ENCODE peak calls at places on chromosomes 11 and 22, in ten cellular contexts. P is RWPE1; Q is Right ventricle myocardium superior; Z is ovary; L is stimulated activated CD4-positive, alpha-beta T cell treated with anti-CD3 and anti-CD28 coated beads, Interleukin-2, amount 100 ng/mL, for 24 hours; U is NCI-H187; K is GM12865; G is activated CD8-positive, alpha-beta memory T cell treated with anti-CD3 and anti-CD28 coated beads for 1 hour; D is nephron progenitor cell; M is naive B cell. B is an unnamed sample.

GRCh38 chr11:14892036-14892556 is at the start of gene CYP2R1:
- DNase-seq in P (peak; percentile 98), Q (peak; percentile 97), Z (peak; percentile 94), L (peak; percentile 87), U (peak; percentile 91), K (peak; percentile 99), G (peak; percentile 80), D (peak; percentile 79), M (peak; percentile 89), B (peak; percentile 48)

GRCh38 chr11:2425506-2425905 is 18.8 kb downstream of the TRPM5 start:
- DNase-seq in P (no peak), Q (peak; percentile 35), Z (no peak), L (no peak), U (no peak), K (no peak), G (no peak), D (no peak), M (no peak), B (no peak)

GRCh38 chr11:34155759-34156062 is 50.3 kb downstream of the NAT10 start:
- DNase-seq in P (no peak), Q (no peak), Z (no peak), L (no peak), U (no peak), K (no peak), G (no peak), D (no peak), M (no peak), B (no peak)

GRCh38 chr22:19471572-19471971 is 7.4 kb downstream of the UFD1 start:
- DNase-seq in P (no peak), Q (no peak), Z (no peak), L (no peak), U (no peak), K (no peak), G (no peak), D (no peak), M (no peak), B (no peak)

GRCh38 chr11:132184079-132184478 is 813.7 kb downstream of the NTM start:
- DNase-seq in P (no peak), Q (no peak), Z (no peak), L (no peak), U (no peak), K (no peak), G (no peak), D (no peak), M (no peak), B (no peak)

GRCh38 chr11:35029979-35030378 is 109.0 kb upstream of the CD44 start:
- DNase-seq in P (peak; percentile 55), Q (no peak), Z (no peak), L (peak; percentile 36), U (no peak), K (peak; percentile 83), G (no peak), D (no peak), M (no peak), B (peak; percentile 28)

GRCh38 chr11:10824888-10825287 is 16.2 kb upstream of the EIF4G2 start:
- DNase-seq in P (no peak), Q (no peak), Z (no peak), L (no peak), U (no peak), K (no peak), G (no peak), D (no peak), M (peak; percentile 61), B (no peak)

GRCh38 chr11:35155677-35156076 is 16.7 kb downstream of the CD44 start:
- DNase-seq in P (no peak), Q (no peak), Z (no peak), L (no peak), U (peak; percentile 25), K (no peak), G (no peak), D (no peak), M (no peak), B (no peak)

GRCh38 chr11:1442163-1442562 is 44.4 kb downstream of the MOB2 start:
- DNase-seq in P (peak; percentile 47), Q (no peak), Z (no peak), L (no peak), U (no peak), K (no peak), G (no peak), D (peak; percentile 40), M (no peak), B (peak; percentile 81)

GRCh38 chr22:46432164-46433068 is 96.9 kb downstream of the TRMU start:
- DNase-seq in P (no peak), Q (no peak), Z (no peak), L (peak; percentile 30), U (no peak), K (peak; percentile 62), G (no peak), D (no peak), M (peak; percentile 55), B (no peak)

GRCh38 chr11:116703421-116703820 is 69.4 kb downstream of the BUD13 start:
- DNase-seq in P (no peak), Q (no peak), Z (no peak), L (no peak), U (peak; percentile 20), K (no peak), G (no peak), D (peak; percentile 65), M (no peak), B (no peak)

GRCh38 chr11:111408789-111409727 is 30.0 kb upstream of the POU2AF1 start:
- DNase-seq in P (no peak), Q (no peak), Z (no peak), L (no peak), U (no peak), K (peak; percentile 94), G (no peak), D (no peak), M (no peak), B (no peak)

GRCh38 chr11:32168924-32169323 is 78.0 kb downstream of the RCN1 start:
- DNase-seq in P (no peak), Q (no peak), Z (no peak), L (no peak), U (no peak), K (no peak), G (no peak), D (no peak), M (no peak), B (no peak)

GRCh38 chr22:32926600-32926999 is 125.1 kb downstream of the TIMP3 start:
- DNase-seq in P (peak; percentile 2), Q (no peak), Z (no peak), L (no peak), U (no peak), K (peak; percentile 37), G (no peak), D (peak; percentile 29), M (no peak), B (peak; percentile 7)

GRCh38 chr11:10263929-10264328 is 30.1 kb downstream of the SBF2 start:
- DNase-seq in P (no peak), Q (no peak), Z (no peak), L (no peak), U (no peak), K (no peak), G (no peak), D (no peak), M (no peak), B (peak; percentile 13)

GRCh38 chr11:2584812-2585565 is 114.8 kb downstream of the KCNQ1OT1 start:
- DNase-seq in P (no peak), Q (peak; percentile 37), Z (peak; percentile 27), L (no peak), U (no peak), K (no peak), G (no peak), D (no peak), M (no peak), B (no peak)

GRCh38 chr11:122703541-122704272 is 48.2 kb downstream of the UBASH3B start:
- DNase-seq in P (no peak), Q (no peak), Z (no peak), L (peak; percentile 46), U (no peak), K (no peak), G (no peak), D (no peak), M (no peak), B (no peak)

GRCh38 chr11:76371170-76371569 is 9.8 kb downstream of the THAP12 start:
- DNase-seq in P (peak; percentile 61), Q (no peak), Z (no peak), L (peak; percentile 49), U (no peak), K (peak; percentile 39), G (no peak), D (no peak), M (no peak), B (peak; percentile 36)

GRCh38 chr11:84865791-84866535 is 761.2 kb downstream of the DLG2 start:
- DNase-seq in P (no peak), Q (no peak), Z (no peak), L (no peak), U (no peak), K (no peak), G (no peak), D (no peak), M (no peak), B (no peak)

GRCh38 chr11:116719102-116719501 is 53.7 kb downstream of the BUD13 start:
- DNase-seq in P (no peak), Q (no peak), Z (no peak), L (no peak), U (no peak), K (no peak), G (no peak), D (no peak), M (no peak), B (no peak)